ENCODE peak calls at places on chromosomes 6 and 20, in four cellular contexts. G is HCT116, L is K562, Y is HepG2. Z is an unnamed sample.

GRCh38 chr20:19291024-19291817 is 78.8 kb downstream of the SLC24A3 start:
- DNase-seq in Y (no peak), L (no peak), G (no peak), Z (no peak)

GRCh38 chr6:69265090-69265489 is 531.7 kb downstream of the LMBRD1 start:
- DNase-seq in G (no peak), Y (no peak), L (no peak), Z (no peak)

GRCh38 chr6:36383608-36384007 is 3.9 kb downstream of the ETV7 start:
- DNase-seq in L (no peak), Y (no peak), G (no peak), Z (no peak)

GRCh38 chr6:41728073-41728936 is 7.1 kb downstream of the TFEB start:
- DNase-seq in L (no peak), Y (peak; percentile 58), G (no peak), Z (no peak)

GRCh38 chr6:135182993-135183531 is 2.0 kb downstream of the MYB start:
- DNase-seq in Y (no peak), L (peak; percentile 76), G (no peak), Z (no peak)

GRCh38 chr6:31794866-31795615 is 511 bp downstream of the VARS1 start:
- DNase-seq in Y (no peak), G (no peak), L (peak; percentile 67), Z (no peak)

GRCh38 chr20:12012241-12013222 is 94.8 kb downstream of the BTBD3 start:
- DNase-seq in G (peak; percentile 31), Y (peak; percentile 67), L (peak; percentile 44), Z (peak; percentile 39)

GRCh38 chr6:106727480-106728153 is 98.2 kb downstream of the QRSL1 start:
- DNase-seq in G (no peak), L (no peak), Y (no peak), Z (no peak)

GRCh38 chr6:36402481-36402880 is 15.0 kb upstream of the ETV7 start:
- DNase-seq in L (no peak), G (no peak), Y (no peak), Z (no peak)

GRCh38 chr20:46810442-46811327 is 84.0 kb upstream of the EYA2 start:
- DNase-seq in G (no peak), Y (no peak), L (no peak), Z (no peak)

GRCh38 chr20:37823276-37823980 is 79.5 kb upstream of the VSTM2L start:
- DNase-seq in G (no peak), Y (no peak), L (no peak), Z (no peak)

GRCh38 chr6:35668708-35669440 is 19.8 kb downstream of the FKBP5 start:
- DNase-seq in G (no peak), L (no peak), Y (no peak), Z (no peak)

GRCh38 chr6:161303628-161304340 is 29.9 kb upstream of the AGPAT4 start:
- DNase-seq in Y (no peak), G (no peak), L (no peak), Z (no peak)

GRCh38 chr20:33684533-33685327 is 1.5 kb downstream of the E2F1 start:
- DNase-seq in Y (no peak), G (no peak), L (no peak), Z (no peak)

GRCh38 chr6:57190140-57190539 is 18.0 kb downstream of the BAG2 start:
- DNase-seq in Y (peak; percentile 55), G (no peak), L (no peak), Z (no peak)

GRCh38 chr6:31610891-31611425 is 4.1 kb upstream of the AIF1 start:
- DNase-seq in L (no peak), Y (no peak), G (no peak), Z (no peak)

GRCh38 chr6:3841711-3842565 is 7.2 kb upstream of the FAM50B start:
- DNase-seq in Y (peak; percentile 30), L (no peak), G (no peak), Z (no peak)

GRCh38 chr6:104173680-104174079 is 686.0 kb downstream of the HACE1 start:
- DNase-seq in G (no peak), L (no peak), Y (no peak), Z (no peak)

GRCh38 chr6:86526238-86526637 is 411.1 kb upstream of the HTR1E start:
- DNase-seq in L (no peak), Y (no peak), G (no peak), Z (no peak)

GRCh38 chr6:159790947-159791598 is 806 bp downstream of the MRPL18 start:
- DNase-seq in L (no peak), G (no peak), Y (no peak), Z (no peak)

GRCh38 chr6:112562348-112563220 is 215.5 kb downstream of the RFPL4B start:
- DNase-seq in G (no peak), L (no peak), Y (no peak), Z (no peak)

GRCh38 chr20:42981258-42981657 is 208.4 kb downstream of the PTPRT start:
- DNase-seq in L (no peak), G (no peak), Y (no peak), Z (no peak)

GRCh38 chr20:62716198-62716940 is 7.7 kb downstream of the NTSR1 start:
- DNase-seq in G (no peak), Y (no peak), L (no peak), Z (no peak)

GRCh38 chr6:6333498-6333897 is 13.0 kb upstream of the F13A1 start:
- DNase-seq in Y (no peak), L (no peak), G (no peak), Z (no peak)

GRCh38 chr6:88008821-88009220 is 38.8 kb upstream of the SPACA1 start:
- DNase-seq in G (no peak), Y (no peak), L (no peak), Z (peak; percentile 8)
- TF ChIP-seq TCF7L2 in G (no peak), Y (no peak), L (no peak), Z (no peak)

GRCh38 chr6:13669476-13669875 is 42.2 kb downstream of the RANBP9 start:
- DNase-seq in Y (no peak), L (no peak), G (no peak), Z (no peak)
- H3K4me1 ChIP-seq in Y (peaks cover 61% of the 10 kb centered on the region), L (peaks cover 41% of the 10 kb centered on the region), G (peaks cover 5% of the 10 kb centered on the region), Z (peaks cover 4% of the 10 kb centered on the region)

GRCh38 chr20:45339799-45340198 is 8.4 kb downstream of the SDC4 start:
- DNase-seq in Y (no peak), G (no peak), L (no peak), Z (no peak)

GRCh38 chr20:45339084-45339483 is 9.1 kb downstream of the SDC4 start:
- DNase-seq in G (no peak), Y (no peak), L (peak; percentile 51), Z (no peak)

GRCh38 chr20:45336530-45337366 is 11.5 kb downstream of the SDC4 start:
- DNase-seq in Y (peak; percentile 88), L (no peak), G (no peak), Z (peak; percentile 87)

GRCh38 chr20:45337367-45338120 is 10.7 kb downstream of the SDC4 start:
- DNase-seq in Y (peak; percentile 65), L (peak; percentile 82), G (no peak), Z (no peak)

DNA sequence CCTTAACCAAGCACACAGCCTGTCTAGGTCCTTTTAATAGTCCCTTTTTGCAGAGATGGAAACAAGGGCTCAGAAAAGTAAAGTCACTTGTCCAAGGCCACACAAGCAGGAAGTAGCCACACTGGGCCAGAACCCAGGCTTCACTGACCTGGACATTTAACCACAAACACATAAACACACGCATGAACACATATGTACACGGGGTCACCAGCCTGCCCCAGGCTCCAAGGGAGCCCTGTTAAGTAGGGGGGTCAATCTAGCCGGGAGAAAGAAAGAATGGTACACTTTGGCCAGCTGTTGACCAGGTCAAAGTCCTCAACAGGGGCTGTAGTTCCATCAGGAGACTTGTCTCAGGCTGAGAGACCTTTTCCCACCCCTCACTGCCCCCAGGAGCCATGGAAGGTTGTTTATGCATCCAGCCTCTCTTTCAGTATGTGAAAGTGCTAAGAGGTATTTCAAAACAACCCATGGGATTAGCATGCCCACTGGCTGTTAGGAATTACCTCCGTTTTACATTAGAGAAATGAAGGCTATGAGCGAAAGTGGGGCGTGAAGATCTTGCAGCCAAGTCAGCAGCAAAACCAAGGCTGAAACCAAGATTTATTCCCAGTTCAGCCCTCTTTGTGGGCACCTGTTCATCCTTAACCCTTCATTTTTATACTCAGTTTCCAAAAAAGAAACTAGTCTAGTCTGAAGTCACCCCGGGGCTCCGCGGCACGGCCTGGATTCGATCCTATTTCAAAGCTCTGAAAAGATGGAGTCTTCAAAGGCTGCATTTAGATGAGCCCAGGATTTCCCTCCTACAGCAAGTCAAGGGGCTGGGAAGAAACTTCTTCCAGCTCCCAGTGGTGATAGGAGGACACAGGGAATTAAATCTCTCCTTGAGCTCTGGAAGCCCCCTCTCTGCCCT is 9.8 kb downstream of the SDC4 start:
- DNase-seq in Y (peak; percentile 74), G (no peak), L (no peak), Z (no peak)
- TF ChIP-seq TCF7L2 in Y (no peak), G (no peak), L (no peak), Z (no peak)

GRCh38 chr6:153043719-153044118 is 41.2 kb upstream of the MTRF1L start:
- DNase-seq in L (no peak), G (no peak), Y (no peak), Z (no peak)
- H3K4me1 ChIP-seq in L (no peaks in the 10 kb centered on the region), G (no peaks in the 10 kb centered on the region), Y (no peaks in the 10 kb centered on the region), Z (no peaks in the 10 kb centered on the region)

GRCh38 chr20:8089668-8090067 is 42.4 kb upstream of the PLCB1 start:
- DNase-seq in G (no peak), Y (no peak), L (no peak), Z (no peak)
- TF ChIP-seq TCF7L2 in G (no peak), Y (no peak), L (no peak), Z (no peak)

DNA sequence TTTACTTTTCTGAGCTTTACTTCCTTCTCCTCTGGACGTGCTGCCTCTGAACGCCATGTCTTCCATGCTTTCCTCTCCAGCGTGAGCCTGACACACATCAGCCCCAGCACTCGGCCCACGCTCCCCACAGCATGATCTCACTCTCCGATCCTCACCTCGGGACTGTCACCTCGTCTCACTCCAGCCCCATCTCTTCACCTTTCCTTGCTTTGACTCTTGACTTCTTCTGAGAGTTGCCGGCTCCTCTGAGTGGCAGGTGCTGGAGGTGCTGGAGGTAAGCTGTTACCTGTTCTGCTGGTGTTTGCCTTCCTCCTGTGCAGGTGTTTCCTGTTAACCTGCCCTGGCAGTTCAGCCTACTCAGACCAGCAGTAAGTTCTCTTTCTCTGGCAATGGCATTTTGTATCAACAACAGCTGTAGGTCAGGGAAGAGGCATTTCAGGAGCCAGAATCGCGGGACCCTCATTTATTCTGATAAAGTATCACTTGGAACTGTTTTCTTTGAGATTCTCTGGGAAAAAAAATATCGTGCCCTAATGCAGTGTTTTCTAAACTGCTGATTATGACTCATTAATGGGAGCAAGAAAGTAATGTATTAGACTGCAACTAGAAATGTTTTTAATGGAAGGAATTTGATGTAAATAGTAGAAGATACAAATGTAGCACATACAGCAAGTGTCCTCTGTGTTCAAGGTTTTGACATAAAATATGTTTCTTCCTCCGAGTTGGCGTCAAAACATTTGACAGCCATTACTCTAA is 106.5 kb downstream of the ARID1B start:
- DNase-seq in Y (no peak), G (no peak), L (no peak), Z (no peak)
- H3K4me1 ChIP-seq in Y (no peaks in the 10 kb centered on the region), G (no peaks in the 10 kb centered on the region), L (peaks cover 24% of the 10 kb centered on the region), Z (peaks cover 13% of the 10 kb centered on the region)

GRCh38 chr6:125423047-125423446 is 121.3 kb upstream of the HDDC2 start:
- DNase-seq in Y (no peak), L (no peak), G (no peak), Z (no peak)

GRCh38 chr6:125415921-125416320 is 114.2 kb upstream of the HDDC2 start:
- DNase-seq in L (no peak), G (no peak), Y (no peak), Z (no peak)

DNA sequence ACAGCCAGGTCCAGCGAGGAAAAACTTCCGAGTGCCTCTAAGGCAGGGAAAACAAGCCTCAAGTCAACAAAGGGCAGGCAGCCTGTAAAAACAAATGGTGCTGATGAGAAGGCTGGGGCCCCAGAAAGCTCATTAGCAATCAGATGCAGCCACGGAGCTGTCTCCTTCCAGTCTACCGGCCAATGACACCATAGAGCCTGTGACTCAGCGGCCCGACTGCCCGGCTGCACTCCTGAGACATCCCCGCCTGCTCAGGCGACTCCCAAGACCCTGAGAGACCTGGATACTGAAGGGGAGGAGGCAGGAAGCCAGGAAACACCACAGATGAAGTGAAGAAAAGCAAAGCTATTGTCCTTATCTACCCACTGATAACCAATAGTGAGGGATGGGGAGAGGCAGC is 120.1 kb upstream of the HDDC2 start:
- DNase-seq in L (peak; percentile 8), Y (no peak), G (no peak), Z (no peak)
- TF ChIP-seq TCF7L2 in L (no peak), Y (no peak), G (no peak), Z (no peak)

Z was measured in Panc1.